ENCODE peak calls at places on chromosome 3, in six cellular contexts. M is adrenal gland, J is tibial nerve, X is HepG2, F is endothelial cell of umbilical vein, P is Peyer's patch. I is an unnamed sample. For H3K9me3, the result is how much of the 10 kb centered on the place peaks cover.

GRCh38 chr3:125213946-125214542 is 1.5 kb upstream of the SLC12A8 start:
- DNase-seq in M (no peak), J (no peak), X (no peak), F (no peak), P (no peak), I (no peak)

GRCh38 chr3:143001034-143001368 is 369 bp upstream of the U2SURP start:
- DNase-seq in M (no peak), J (peak), X (no peak), F (no peak), P (no peak), I (no peak)

GRCh38 chr3:46987485-46988401 is 8.3 kb downstream of the NBEAL2 start:
- DNase-seq in M (no peak), J (no peak), X (no peak), F (peak), P (peak), I (no peak)

GRCh38 chr3:125110016-125110875 is 54.4 kb upstream of the HEG1 start:
- DNase-seq in M (no peak), J (no peak), X (no peak), F (no peak), P (no peak), I (no peak)

GRCh38 chr3:194720048-194720447 is 34.4 kb downstream of the FAM43A start:
- DNase-seq in M (no peak), J (no peak), X (no peak), F (no peak), P (no peak), I (no peak)

GRCh38 chr3:67077656-67078055 is 79.5 kb downstream of the KBTBD8 start:
- DNase-seq in M (no peak), J (no peak), X (no peak), F (no peak), P (no peak), I (no peak)

GRCh38 chr3:136343446-136343845 is 93.3 kb downstream of the PCCB start:
- DNase-seq in M (no peak), J (no peak), X (no peak), F (no peak), P (no peak), I (no peak)

GRCh38 chr3:175861916-175862315 is 1002.8 kb downstream of the NAALADL2 start:
- DNase-seq in M (no peak), J (no peak), X (no peak), F (no peak), P (no peak), I (no peak)

GRCh38 chr3:71176366-71176765 is 407.2 kb downstream of the FOXP1 start:
- DNase-seq in M (no peak), J (no peak), X (no peak), F (no peak), P (no peak), I (no peak)

DNA sequence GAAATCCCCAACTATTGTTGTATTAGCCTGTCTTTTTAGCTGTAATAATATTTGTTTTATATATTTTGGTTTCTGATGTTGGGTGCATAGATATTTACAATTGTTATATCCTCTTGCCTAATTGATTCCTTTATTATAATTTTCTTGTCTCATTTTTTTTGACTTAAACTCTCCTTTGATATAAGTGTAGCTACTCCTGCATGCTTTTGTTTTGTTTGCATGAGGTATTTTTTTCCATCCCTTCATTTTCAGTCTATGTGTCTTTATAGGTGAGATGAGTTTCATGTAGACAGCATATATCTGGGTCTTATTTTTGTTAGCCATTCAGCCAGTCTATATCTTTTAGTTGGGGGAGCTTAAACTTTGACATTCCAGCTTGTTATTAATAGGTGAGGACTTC is 37.4 kb downstream of the FAIM start:
- DNase-seq in M (no peak), J (no peak), X (no peak), F (no peak), P (no peak), I (no peak)
- H3K9me3 ChIP-seq in M (under half), J (under half), X (under half), F (under half), P (under half), I (under half)

GRCh38 chr3:13200465-13200864 is 127.2 kb upstream of the IQSEC1 start:
- DNase-seq in M (no peak), J (no peak), X (no peak), F (no peak), P (no peak), I (no peak)

GRCh38 chr3:13198480-13198879 is 125.3 kb upstream of the IQSEC1 start:
- DNase-seq in M (no peak), J (no peak), X (no peak), F (no peak), P (no peak), I (no peak)

GRCh38 chr3:13200951-13201350 is 127.7 kb upstream of the IQSEC1 start:
- DNase-seq in M (no peak), J (no peak), X (peak), F (no peak), P (no peak), I (no peak)

GRCh38 chr3:13199006-13199776 is 126.0 kb upstream of the IQSEC1 start:
- DNase-seq in M (no peak), J (no peak), X (no peak), F (no peak), P (no peak), I (no peak)

DNA sequence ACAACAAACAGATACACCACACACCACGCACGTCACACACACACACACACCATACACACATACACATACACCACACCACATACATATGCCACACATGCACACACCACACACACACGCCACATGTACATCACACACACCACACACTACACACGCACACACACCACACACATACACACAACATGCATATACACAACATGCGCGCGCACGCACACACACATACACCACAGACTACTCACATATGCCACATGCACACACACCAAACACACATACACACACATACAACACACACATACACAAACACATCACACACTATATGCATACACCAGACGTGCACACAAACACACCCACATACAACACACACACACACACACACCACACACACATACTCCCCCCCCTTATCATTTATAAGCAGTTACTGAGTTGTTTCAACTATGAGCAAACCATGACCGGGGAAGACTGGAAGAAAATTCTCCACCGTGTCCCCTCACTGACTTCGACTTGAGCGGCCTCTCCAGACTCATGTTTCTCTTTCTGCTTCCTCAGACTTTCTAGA is 126.7 kb upstream of the IQSEC1 start:
- DNase-seq in M (no peak), J (no peak), X (no peak), F (no peak), P (no peak), I (no peak)
- TF ChIP-seq POLR2A in M (no peak), J (no peak), X (no peak), F (no peak), P (no peak), I (no peak)

GRCh38 chr3:138861755-138862333 is 27.1 kb upstream of the PIK3CB start:
- DNase-seq in M (no peak), J (no peak), X (no peak), F (peak), P (no peak), I (no peak)
- H3K4me3 ChIP-seq in M (no peak), J (no peak), X (no peak), F (no peak), P (no peak), I (no peak)

GRCh38 chr3:4320453-4320852 is 17.3 kb downstream of the SETMAR start:
- DNase-seq in M (no peak), J (no peak), X (no peak), F (peak), P (no peak), I (no peak)
- H3K9me3 ChIP-seq in M (under half), J (under half), X (under half), F (under half), P (under half), I (under half)

DNA sequence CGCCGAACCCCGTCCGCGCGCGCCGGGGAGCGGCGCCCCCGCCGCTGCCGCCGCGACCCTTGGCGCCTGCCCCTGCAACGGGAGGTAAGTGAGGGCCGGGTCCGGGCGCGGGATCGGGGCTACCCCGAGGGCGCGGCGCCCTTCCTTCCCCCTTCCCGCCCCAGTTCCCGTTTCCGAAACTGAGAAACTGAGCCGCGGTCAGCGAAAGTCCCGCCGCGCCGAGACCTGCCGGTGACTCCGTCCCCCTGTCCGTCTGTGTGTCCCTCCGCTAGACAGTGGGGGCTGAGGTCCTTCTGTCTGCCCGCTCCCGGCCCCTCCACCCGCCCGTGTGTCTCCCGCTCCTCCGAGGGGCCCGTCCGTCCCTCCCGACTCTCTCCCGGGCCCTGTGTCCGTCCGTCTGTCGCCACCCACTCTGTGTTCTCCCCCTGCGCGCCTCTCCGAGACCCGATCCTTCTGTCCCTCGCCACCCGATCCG is 373 bp downstream of the PRKCD start:
- DNase-seq in M (no peak), J (no peak), X (no peak), F (peak), P (peak), I (peak)
- TF ChIP-seq POLR2A in M (no peak), J (no peak), X (no peak), F (no peak), P (no peak), I (no peak)

DNA sequence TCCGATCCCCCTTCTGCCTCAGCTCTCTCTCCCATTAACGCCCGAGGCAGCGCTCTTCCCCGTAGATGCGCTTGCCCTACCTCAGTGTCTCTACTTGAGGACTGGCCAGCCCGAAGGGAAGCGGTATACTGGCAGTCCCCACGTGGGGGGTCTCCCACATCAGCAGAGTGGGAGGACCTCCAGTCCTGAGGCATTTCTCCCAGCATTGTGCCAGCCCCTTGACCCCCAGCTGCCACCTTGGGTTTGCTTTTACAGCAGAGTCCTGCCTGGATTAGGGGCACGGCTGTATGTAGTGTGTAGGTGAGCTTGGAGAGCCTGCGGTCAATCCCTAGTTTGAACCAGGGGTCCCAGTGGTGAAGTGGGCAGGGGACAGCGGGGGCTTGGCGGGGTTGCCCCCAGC is 767 bp downstream of the SEMA3F start:
- DNase-seq in M (no peak), J (no peak), X (no peak), F (peak), P (no peak), I (no peak)
- H3K4me3 ChIP-seq in M (no peak), J (peak), X (peak), F (peak), P (peak), I (no peak)

DNA sequence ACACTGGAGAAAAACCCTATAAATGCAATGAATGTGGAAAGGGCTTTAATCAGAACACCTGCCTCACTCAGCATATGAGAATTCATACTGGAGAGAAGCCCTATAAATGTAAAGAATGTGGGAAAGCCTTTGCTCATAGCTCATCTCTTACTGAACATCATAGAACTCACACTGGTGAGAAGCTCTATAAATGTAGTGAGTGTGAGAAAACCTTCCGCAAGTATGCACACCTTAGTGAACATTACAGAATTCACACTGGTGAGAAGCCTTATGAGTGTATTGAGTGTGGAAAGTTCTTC is 7.4 kb upstream of the ZNF501 start:
- DNase-seq in M (no peak), J (no peak), X (no peak), F (no peak), P (no peak), I (no peak)
- H3K9me3 ChIP-seq in M (half or more), J (under half), X (half or more), F (under half), P (half or more), I (under half)

I was measured in testis.